ENCODE peak calls at places on chromosomes 4 and X, in seven cellular contexts. One of them, this sample, is unnamed.

GRCh38 chrX:70012756-70013155 is 37.0 kb downstream of the AWAT2 start:
- DNase-seq in GM04504: no peak
- DNase-seq in AG10803: no peak
- DNase-seq in astrocyte of the cerebellum: no peak
- DNase-seq in mammary epithelial cell: no peak
- DNase-seq in epithelial cell of prostate: no peak
- DNase-seq in lung: no peak
- DNase-seq in this sample: no peak

GRCh38 chr4:128810331-128810870 is 901 bp downstream of the JADE1 start:
- DNase-seq in GM04504: no peak
- DNase-seq in AG10803: no peak
- DNase-seq in astrocyte of the cerebellum: no peak
- DNase-seq in mammary epithelial cell: no peak
- DNase-seq in epithelial cell of prostate: no peak
- DNase-seq in lung: no peak
- DNase-seq in this sample: no peak

GRCh38 chr4:89438102-89438831 is 130.7 kb upstream of the GPRIN3 start:
- DNase-seq in GM04504: no peak
- DNase-seq in AG10803: peak
- DNase-seq in astrocyte of the cerebellum: no peak
- DNase-seq in mammary epithelial cell: peak
- DNase-seq in epithelial cell of prostate: no peak
- DNase-seq in lung: peak
- DNase-seq in this sample: no peak

GRCh38 chr4:12555011-12555410 is 929.1 kb downstream of the RAB28 start:
- DNase-seq in GM04504: no peak
- DNase-seq in AG10803: no peak
- DNase-seq in astrocyte of the cerebellum: peak
- DNase-seq in mammary epithelial cell: peak
- DNase-seq in epithelial cell of prostate: peak
- DNase-seq in lung: no peak
- DNase-seq in this sample: no peak

GRCh38 chr4:129839687-129840086 is 743.7 kb downstream of the C4orf33 start:
- DNase-seq in GM04504: no peak
- DNase-seq in AG10803: no peak
- DNase-seq in astrocyte of the cerebellum: peak
- DNase-seq in mammary epithelial cell: no peak
- DNase-seq in epithelial cell of prostate: peak
- DNase-seq in lung: no peak
- DNase-seq in this sample: no peak

GRCh38 chr4:47668810-47669408 is 169.0 kb downstream of the CORIN start:
- DNase-seq in GM04504: peak
- DNase-seq in AG10803: peak
- DNase-seq in astrocyte of the cerebellum: peak
- DNase-seq in mammary epithelial cell: peak
- DNase-seq in epithelial cell of prostate: peak
- DNase-seq in lung: no peak
- DNase-seq in this sample: no peak

GRCh38 chr4:1521821-1522361 is 115.6 kb upstream of the NKX1-1 start:
- DNase-seq in GM04504: no peak
- DNase-seq in AG10803: no peak
- DNase-seq in astrocyte of the cerebellum: no peak
- DNase-seq in mammary epithelial cell: no peak
- DNase-seq in epithelial cell of prostate: no peak
- DNase-seq in lung: no peak
- DNase-seq in this sample: no peak

GRCh38 chrX:135707880-135708279 is 5.6 kb upstream of the CT45A1 start:
- DNase-seq in GM04504: no peak
- DNase-seq in AG10803: no peak
- DNase-seq in astrocyte of the cerebellum: no peak
- DNase-seq in mammary epithelial cell: no peak
- DNase-seq in epithelial cell of prostate: no peak
- DNase-seq in lung: no peak
- DNase-seq in this sample: no peak

GRCh38 chr4:8777320-8778196 is 94.1 kb downstream of the HMX1 start:
- DNase-seq in GM04504: no peak
- DNase-seq in AG10803: no peak
- DNase-seq in astrocyte of the cerebellum: no peak
- DNase-seq in mammary epithelial cell: no peak
- DNase-seq in epithelial cell of prostate: no peak
- DNase-seq in lung: no peak
- DNase-seq in this sample: no peak

GRCh38 chrX:42485621-42486020 is 292.3 kb downstream of the PPP1R2C start:
- DNase-seq in GM04504: no peak
- DNase-seq in AG10803: peak
- DNase-seq in astrocyte of the cerebellum: no peak
- DNase-seq in mammary epithelial cell: no peak
- DNase-seq in epithelial cell of prostate: no peak
- DNase-seq in lung: no peak
- DNase-seq in this sample: no peak

GRCh38 chrX:130106071-130106470 is 4.2 kb downstream of the ELF4 start:
- DNase-seq in GM04504: no peak
- DNase-seq in AG10803: no peak
- DNase-seq in astrocyte of the cerebellum: no peak
- DNase-seq in mammary epithelial cell: no peak
- DNase-seq in epithelial cell of prostate: no peak
- DNase-seq in lung: no peak
- DNase-seq in this sample: no peak

GRCh38 chrX:154596290-154596929 is 11.5 kb downstream of the CTAG1A start:
- DNase-seq in GM04504: peak
- DNase-seq in AG10803: peak
- DNase-seq in astrocyte of the cerebellum: peak
- DNase-seq in mammary epithelial cell: peak
- DNase-seq in epithelial cell of prostate: peak
- DNase-seq in lung: no peak
- DNase-seq in this sample: peak

GRCh38 chr4:156710571-156711195 is 260.9 kb downstream of the PDGFC start:
- DNase-seq in GM04504: peak
- DNase-seq in AG10803: peak
- DNase-seq in astrocyte of the cerebellum: no peak
- DNase-seq in mammary epithelial cell: no peak
- DNase-seq in epithelial cell of prostate: no peak
- DNase-seq in lung: no peak
- DNase-seq in this sample: peak

GRCh38 chr4:101126044-101126443 is 221.3 kb downstream of the PPP3CA start:
- DNase-seq in GM04504: peak
- DNase-seq in AG10803: peak
- DNase-seq in astrocyte of the cerebellum: no peak
- DNase-seq in mammary epithelial cell: no peak
- DNase-seq in epithelial cell of prostate: no peak
- DNase-seq in lung: no peak
- DNase-seq in this sample: peak

GRCh38 chr4:26300314-26301307 is 20.2 kb upstream of the RBPJ start:
- DNase-seq in GM04504: no peak
- DNase-seq in AG10803: peak
- DNase-seq in astrocyte of the cerebellum: no peak
- DNase-seq in mammary epithelial cell: no peak
- DNase-seq in epithelial cell of prostate: no peak
- DNase-seq in lung: no peak
- DNase-seq in this sample: no peak

GRCh38 chr4:138243369-138243768 is 1.2 kb upstream of the SLC7A11 start:
- DNase-seq in GM04504: no peak
- DNase-seq in AG10803: no peak
- DNase-seq in astrocyte of the cerebellum: peak
- DNase-seq in mammary epithelial cell: peak
- DNase-seq in epithelial cell of prostate: no peak
- DNase-seq in lung: no peak
- DNase-seq in this sample: no peak

GRCh38 chr4:146029939-146030710 is 91.5 kb upstream of the ZNF827 start:
- DNase-seq in GM04504: no peak
- DNase-seq in AG10803: no peak
- DNase-seq in astrocyte of the cerebellum: no peak
- DNase-seq in mammary epithelial cell: no peak
- DNase-seq in epithelial cell of prostate: no peak
- DNase-seq in lung: no peak
- DNase-seq in this sample: no peak

GRCh38 chr4:19227701-19228100 is 1024.0 kb upstream of the SLIT2 start:
- DNase-seq in GM04504: no peak
- DNase-seq in AG10803: peak
- DNase-seq in astrocyte of the cerebellum: no peak
- DNase-seq in mammary epithelial cell: no peak
- DNase-seq in epithelial cell of prostate: no peak
- DNase-seq in lung: no peak
- DNase-seq in this sample: no peak

GRCh38 chr4:128060130-128060619 is 937 bp upstream of the LARP1B start:
- DNase-seq in GM04504: peak
- DNase-seq in AG10803: peak
- DNase-seq in astrocyte of the cerebellum: no peak
- DNase-seq in mammary epithelial cell: no peak
- DNase-seq in epithelial cell of prostate: no peak
- DNase-seq in lung: no peak
- DNase-seq in this sample: no peak

GRCh38 chrX:12814434-12814833 is 23.2 kb downstream of the PRPS2 start:
- DNase-seq in GM04504: peak
- DNase-seq in AG10803: peak
- DNase-seq in astrocyte of the cerebellum: peak
- DNase-seq in mammary epithelial cell: peak
- DNase-seq in epithelial cell of prostate: no peak
- DNase-seq in lung: peak
- DNase-seq in this sample: no peak

GRCh38 chrX:38817004-38817703 is 15.9 kb downstream of the MID1IP1 start:
- DNase-seq in GM04504: no peak
- DNase-seq in AG10803: peak
- DNase-seq in astrocyte of the cerebellum: no peak
- DNase-seq in mammary epithelial cell: no peak
- DNase-seq in epithelial cell of prostate: no peak
- DNase-seq in lung: peak
- DNase-seq in this sample: no peak

GRCh38 chr4:137474711-137475301 is 57.5 kb downstream of the PCDH18 start:
- DNase-seq in GM04504: no peak
- DNase-seq in AG10803: peak
- DNase-seq in astrocyte of the cerebellum: peak
- DNase-seq in mammary epithelial cell: no peak
- DNase-seq in epithelial cell of prostate: no peak
- DNase-seq in lung: no peak
- DNase-seq in this sample: no peak

GRCh38 chrX:51332188-51332942 is at the start of gene NUDT10:
- DNase-seq in GM04504: no peak
- DNase-seq in AG10803: peak
- DNase-seq in astrocyte of the cerebellum: no peak
- DNase-seq in mammary epithelial cell: peak
- DNase-seq in epithelial cell of prostate: peak
- DNase-seq in lung: no peak
- DNase-seq in this sample: no peak

GRCh38 chr4:67940505-67940904 is 22.8 kb downstream of the TMPRSS11A start:
- DNase-seq in GM04504: no peak
- DNase-seq in AG10803: no peak
- DNase-seq in astrocyte of the cerebellum: no peak
- DNase-seq in mammary epithelial cell: peak
- DNase-seq in epithelial cell of prostate: no peak
- DNase-seq in lung: no peak
- DNase-seq in this sample: no peak

GRCh38 chrX:108511721-108512120 is 72.1 kb downstream of the COL4A5 start:
- DNase-seq in GM04504: no peak
- DNase-seq in AG10803: no peak
- DNase-seq in astrocyte of the cerebellum: peak
- DNase-seq in mammary epithelial cell: peak
- DNase-seq in epithelial cell of prostate: no peak
- DNase-seq in lung: no peak
- DNase-seq in this sample: no peak

GRCh38 chrX:23621621-23622265 is 45.5 kb upstream of the PRDX4 start:
- DNase-seq in GM04504: no peak
- DNase-seq in AG10803: no peak
- DNase-seq in astrocyte of the cerebellum: no peak
- DNase-seq in mammary epithelial cell: no peak
- DNase-seq in epithelial cell of prostate: no peak
- DNase-seq in lung: no peak
- DNase-seq in this sample: no peak

GRCh38 chr4:76905521-76905920 is 7.6 kb upstream of the SOWAHB start:
- DNase-seq in GM04504: peak
- DNase-seq in AG10803: peak
- DNase-seq in astrocyte of the cerebellum: peak
- DNase-seq in mammary epithelial cell: no peak
- DNase-seq in epithelial cell of prostate: no peak
- DNase-seq in lung: no peak
- DNase-seq in this sample: peak

GRCh38 chr4:28362169-28362568 is 1501.5 kb downstream of the STIM2 start:
- DNase-seq in GM04504: no peak
- DNase-seq in AG10803: no peak
- DNase-seq in astrocyte of the cerebellum: no peak
- DNase-seq in mammary epithelial cell: no peak
- DNase-seq in epithelial cell of prostate: no peak
- DNase-seq in lung: no peak
- DNase-seq in this sample: no peak

GRCh38 chrX:106752101-106752678 is 25.7 kb downstream of the RNF128 start:
- DNase-seq in GM04504: no peak
- DNase-seq in AG10803: peak
- DNase-seq in astrocyte of the cerebellum: no peak
- DNase-seq in mammary epithelial cell: peak
- DNase-seq in epithelial cell of prostate: no peak
- DNase-seq in lung: no peak
- DNase-seq in this sample: no peak

GRCh38 chrX:137234651-137235402 is 201.0 kb upstream of the GPR101 start:
- DNase-seq in GM04504: no peak
- DNase-seq in AG10803: no peak
- DNase-seq in astrocyte of the cerebellum: no peak
- DNase-seq in mammary epithelial cell: no peak
- DNase-seq in epithelial cell of prostate: no peak
- DNase-seq in lung: no peak
- DNase-seq in this sample: no peak

GRCh38 chrX:38561951-38562719 is 793 bp downstream of the TSPAN7 start:
- DNase-seq in GM04504: no peak
- DNase-seq in AG10803: no peak
- DNase-seq in astrocyte of the cerebellum: no peak
- DNase-seq in mammary epithelial cell: no peak
- DNase-seq in epithelial cell of prostate: no peak
- DNase-seq in lung: peak
- DNase-seq in this sample: no peak

GRCh38 chr4:184751585-184751956 is 17.7 kb upstream of the CENPU start:
- DNase-seq in GM04504: no peak
- DNase-seq in AG10803: no peak
- DNase-seq in astrocyte of the cerebellum: no peak
- DNase-seq in mammary epithelial cell: no peak
- DNase-seq in epithelial cell of prostate: no peak
- DNase-seq in lung: no peak
- DNase-seq in this sample: no peak

GRCh38 chrX:48703642-48704481 is 7.3 kb downstream of the SUV39H1 start:
- DNase-seq in GM04504: peak
- DNase-seq in AG10803: peak
- DNase-seq in astrocyte of the cerebellum: no peak
- DNase-seq in mammary epithelial cell: peak
- DNase-seq in epithelial cell of prostate: peak
- DNase-seq in lung: no peak
- DNase-seq in this sample: peak

GRCh38 chrX:42524374-42524773 is 253.6 kb downstream of the PPP1R2C start:
- DNase-seq in GM04504: peak
- DNase-seq in AG10803: peak
- DNase-seq in astrocyte of the cerebellum: peak
- DNase-seq in mammary epithelial cell: peak
- DNase-seq in epithelial cell of prostate: peak
- DNase-seq in lung: no peak
- DNase-seq in this sample: peak

GRCh38 chr4:141416219-141416618 is 195.5 kb downstream of the ZNF330 start:
- DNase-seq in GM04504: peak
- DNase-seq in AG10803: peak
- DNase-seq in astrocyte of the cerebellum: peak
- DNase-seq in mammary epithelial cell: no peak
- DNase-seq in epithelial cell of prostate: no peak
- DNase-seq in lung: no peak
- DNase-seq in this sample: no peak

This sample was measured in BJ.